ENCODE peak calls at places on chromosomes 5 and 9, in four cellular contexts. One of them, this sample, is unnamed. For H3K4me1, the result is how much of the 10 kb centered on the place peaks cover.

GRCh38 chr5:139975306-139975705 is 67.8 kb downstream of the NRG2 start:
- DNase-seq in pancreas: no peak
- DNase-seq in heart left ventricle: no peak
- DNase-seq in tibial nerve: no peak
- DNase-seq in this sample: no peak

GRCh38 chr5:140596364-140596763 is 31.7 kb downstream of the SLC35A4 start:
- DNase-seq in pancreas: no peak
- DNase-seq in heart left ventricle: no peak
- DNase-seq in tibial nerve: no peak
- DNase-seq in this sample: peak

GRCh38 chr5:56481147-56481997 is 248.2 kb upstream of the ANKRD55 start:
- DNase-seq in pancreas: peak
- DNase-seq in heart left ventricle: peak
- DNase-seq in tibial nerve: no peak
- DNase-seq in this sample: peak

GRCh38 chr5:142339781-142340180 is 15.0 kb upstream of the SPRY4 start:
- DNase-seq in pancreas: no peak
- DNase-seq in heart left ventricle: no peak
- DNase-seq in tibial nerve: no peak
- DNase-seq in this sample: no peak

GRCh38 chr5:75672616-75673015 is 44.6 kb downstream of the POC5 start:
- DNase-seq in pancreas: no peak
- DNase-seq in heart left ventricle: no peak
- DNase-seq in tibial nerve: no peak
- DNase-seq in this sample: no peak

GRCh38 chr9:120878188-120879130 is 1.5 kb upstream of the PHF19 start:
- DNase-seq in pancreas: no peak
- DNase-seq in heart left ventricle: no peak
- DNase-seq in tibial nerve: no peak
- DNase-seq in this sample: no peak

GRCh38 chr5:38433160-38433861 is 123.1 kb downstream of the LIFR start:
- DNase-seq in pancreas: no peak
- DNase-seq in heart left ventricle: peak
- DNase-seq in tibial nerve: no peak
- DNase-seq in this sample: peak

GRCh38 chr9:135887585-135888050 is 19.7 kb downstream of the CAMSAP1 start:
- DNase-seq in pancreas: no peak
- DNase-seq in heart left ventricle: peak
- DNase-seq in tibial nerve: no peak
- DNase-seq in this sample: no peak

GRCh38 chr9:122445155-122445749 is 32.5 kb downstream of the OR1J1 start:
- DNase-seq in pancreas: no peak
- DNase-seq in heart left ventricle: no peak
- DNase-seq in tibial nerve: no peak
- DNase-seq in this sample: no peak

GRCh38 chr5:39652036-39652435 is 227.3 kb upstream of the DAB2 start:
- DNase-seq in pancreas: no peak
- DNase-seq in heart left ventricle: no peak
- DNase-seq in tibial nerve: no peak
- DNase-seq in this sample: no peak

GRCh38 chr5:38830521-38831051 is 15.2 kb upstream of the OSMR start:
- DNase-seq in pancreas: no peak
- DNase-seq in heart left ventricle: no peak
- DNase-seq in tibial nerve: no peak
- DNase-seq in this sample: no peak

GRCh38 chr5:81754621-81755020 is 3.7 kb upstream of the SSBP2 start:
- DNase-seq in pancreas: no peak
- DNase-seq in heart left ventricle: no peak
- DNase-seq in tibial nerve: no peak
- DNase-seq in this sample: no peak

GRCh38 chr9:113614843-113615648 is 151.5 kb downstream of the RGS3 start:
- DNase-seq in pancreas: no peak
- DNase-seq in heart left ventricle: peak
- DNase-seq in tibial nerve: peak
- DNase-seq in this sample: peak

GRCh38 chr5:119131530-119132313 is 60.8 kb downstream of the DMXL1 start:
- DNase-seq in pancreas: no peak
- DNase-seq in heart left ventricle: no peak
- DNase-seq in tibial nerve: no peak
- DNase-seq in this sample: no peak

GRCh38 chr5:148474025-148474511 is 90.3 kb downstream of the FBXO38 start:
- DNase-seq in pancreas: no peak
- DNase-seq in heart left ventricle: peak
- DNase-seq in tibial nerve: no peak
- DNase-seq in this sample: peak

GRCh38 chr9:21473236-21473635 is 8.9 kb downstream of the IFNE start:
- DNase-seq in pancreas: no peak
- DNase-seq in heart left ventricle: no peak
- DNase-seq in tibial nerve: no peak
- DNase-seq in this sample: no peak

DNA sequence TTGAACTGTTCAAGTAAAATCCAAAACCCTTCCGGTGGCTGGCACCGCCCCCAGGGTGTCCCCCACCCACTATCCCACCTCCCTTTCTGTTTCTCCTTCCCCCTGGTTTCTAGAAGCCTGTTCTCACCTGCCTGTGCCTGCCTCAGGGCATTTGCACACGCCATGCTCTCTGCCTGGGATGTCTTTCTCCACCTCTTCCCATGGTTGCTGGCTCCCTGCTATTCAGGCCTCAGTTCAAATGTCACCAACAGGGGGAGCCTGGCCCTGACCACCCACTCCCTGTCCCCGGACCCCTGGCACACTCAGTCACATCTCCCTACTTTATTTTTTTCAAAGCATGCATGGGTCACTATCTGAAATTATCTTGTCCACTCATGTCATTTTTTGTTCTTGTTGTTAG is 39.9 kb upstream of the EEIG1 start:
- DNase-seq in pancreas: no peak
- DNase-seq in heart left ventricle: no peak
- DNase-seq in tibial nerve: no peak
- DNase-seq in this sample: no peak
- TF ChIP-seq CTCF in pancreas: no peak
- TF ChIP-seq CTCF in heart left ventricle: peak
- TF ChIP-seq CTCF in tibial nerve: no peak
- TF ChIP-seq CTCF in this sample: no peak

GRCh38 chr5:172874647-172875371 is 40.8 kb downstream of the ERGIC1 start:
- DNase-seq in pancreas: no peak
- DNase-seq in heart left ventricle: no peak
- DNase-seq in tibial nerve: no peak
- DNase-seq in this sample: peak
- H3K4me1 ChIP-seq in pancreas: under half
- H3K4me1 ChIP-seq in heart left ventricle: half or more
- H3K4me1 ChIP-seq in tibial nerve: half or more
- H3K4me1 ChIP-seq in this sample: half or more

GRCh38 chr9:107246259-107247254 is 36.5 kb upstream of the RAD23B start:
- DNase-seq in pancreas: no peak
- DNase-seq in heart left ventricle: no peak
- DNase-seq in tibial nerve: no peak
- DNase-seq in this sample: no peak
- TF ChIP-seq CTCF in pancreas: no peak
- TF ChIP-seq CTCF in heart left ventricle: no peak
- TF ChIP-seq CTCF in tibial nerve: no peak
- TF ChIP-seq CTCF in this sample: peak

DNA sequence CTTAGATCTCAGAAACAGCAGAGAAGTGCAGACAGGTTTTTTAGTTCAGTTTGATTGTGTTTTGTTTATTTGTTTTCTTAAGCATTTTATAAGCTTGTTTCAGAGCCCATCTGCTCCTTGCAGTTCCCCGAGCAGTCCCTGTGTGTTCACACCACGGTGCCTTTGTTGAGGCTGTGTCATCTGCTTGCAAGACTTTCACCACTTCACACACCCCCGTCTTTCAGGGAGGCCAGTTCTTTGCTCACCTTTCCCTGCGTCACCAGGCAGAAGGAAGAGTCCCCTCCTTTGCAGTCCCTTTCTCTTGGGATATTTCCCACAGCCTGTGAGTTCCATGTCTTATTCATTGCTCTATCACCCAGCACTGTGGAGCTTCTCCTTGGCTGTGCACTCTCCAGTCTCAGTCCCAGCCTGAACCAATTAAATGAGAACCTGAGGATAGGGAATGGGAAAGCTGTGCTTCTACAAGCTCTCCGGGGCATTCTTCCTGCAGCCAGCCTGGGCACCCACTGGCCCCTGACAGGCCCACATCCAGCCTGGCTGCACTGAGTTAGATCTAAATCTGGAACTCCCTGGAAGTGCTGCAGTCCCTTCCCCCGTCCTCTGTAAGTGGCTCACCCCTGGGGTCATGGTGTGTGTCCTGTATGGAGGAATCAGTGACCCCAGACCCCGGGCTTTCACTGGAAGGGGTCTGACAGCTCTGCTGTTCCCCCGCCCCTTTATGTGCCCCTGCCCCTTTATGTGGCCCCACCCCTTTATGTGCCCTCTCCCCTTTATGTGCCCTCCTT is 5.5 kb downstream of the MVB12B start:
- DNase-seq in pancreas: no peak
- DNase-seq in heart left ventricle: no peak
- DNase-seq in tibial nerve: no peak
- DNase-seq in this sample: no peak
- H3K4me1 ChIP-seq in pancreas: under half
- H3K4me1 ChIP-seq in heart left ventricle: under half
- H3K4me1 ChIP-seq in tibial nerve: under half
- H3K4me1 ChIP-seq in this sample: under half

GRCh38 chr5:178247481-178248456 is 15.2 kb upstream of the PHYKPL start:
- DNase-seq in pancreas: no peak
- DNase-seq in heart left ventricle: no peak
- DNase-seq in tibial nerve: no peak
- DNase-seq in this sample: no peak
- TF ChIP-seq CTCF in pancreas: no peak
- TF ChIP-seq CTCF in heart left ventricle: no peak
- TF ChIP-seq CTCF in tibial nerve: no peak
- TF ChIP-seq CTCF in this sample: no peak

This sample was measured in thyroid gland.